ENCODE peak calls at places on chromosomes 3 and 15, in eight cellular contexts. One of them, this sample, is unnamed.
A peak's percentile ranks its signal among the peaks of the same experiment; 100 is the strongest.

GRCh38 chr3:171320721-171321120 is 139.5 kb downstream of the TNIK start:
- DNase-seq in hypothalamus: no peak
- DNase-seq in activated CD4-positive, alpha-beta T cell treated with anti-CD3 and anti-CD28 coated beads, Interleukin-2, amount 10 ng/mL, durations not matched to agents 24 days and 14 days: no peak
- DNase-seq in NCI-H2171 treated with DMSO at 0.1 percent for 48 hours: peak; percentile 95
- DNase-seq in HT1080: no peak
- DNase-seq in adrenal gland: no peak
- DNase-seq in heart left ventricle: peak; percentile 65
- DNase-seq in NAMALWA: no peak
- DNase-seq in this sample: no peak

GRCh38 chr3:179076243-179077027 is 4.8 kb upstream of the ZMAT3 start:
- DNase-seq in hypothalamus: no peak
- DNase-seq in activated CD4-positive, alpha-beta T cell treated with anti-CD3 and anti-CD28 coated beads, Interleukin-2, amount 10 ng/mL, durations not matched to agents 24 days and 14 days: no peak
- DNase-seq in NCI-H2171 treated with DMSO at 0.1 percent for 48 hours: no peak
- DNase-seq in HT1080: no peak
- DNase-seq in adrenal gland: no peak
- DNase-seq in heart left ventricle: no peak
- DNase-seq in NAMALWA: no peak
- DNase-seq in this sample: no peak

GRCh38 chr15:36449084-36449661 is 130.3 kb upstream of the CDIN1 start:
- DNase-seq in hypothalamus: no peak
- DNase-seq in activated CD4-positive, alpha-beta T cell treated with anti-CD3 and anti-CD28 coated beads, Interleukin-2, amount 10 ng/mL, durations not matched to agents 24 days and 14 days: no peak
- DNase-seq in NCI-H2171 treated with DMSO at 0.1 percent for 48 hours: no peak
- DNase-seq in HT1080: no peak
- DNase-seq in adrenal gland: no peak
- DNase-seq in heart left ventricle: no peak
- DNase-seq in NAMALWA: no peak
- DNase-seq in this sample: no peak

GRCh38 chr15:31974855-31975421 is 55.4 kb upstream of the CHRNA7 start:
- DNase-seq in hypothalamus: no peak
- DNase-seq in activated CD4-positive, alpha-beta T cell treated with anti-CD3 and anti-CD28 coated beads, Interleukin-2, amount 10 ng/mL, durations not matched to agents 24 days and 14 days: peak; percentile 77
- DNase-seq in NCI-H2171 treated with DMSO at 0.1 percent for 48 hours: peak; percentile 87
- DNase-seq in HT1080: peak; percentile 8
- DNase-seq in adrenal gland: peak; percentile 24
- DNase-seq in heart left ventricle: no peak
- DNase-seq in NAMALWA: peak; percentile 73
- DNase-seq in this sample: no peak

GRCh38 chr3:51982838-51983577 is at the start of gene ACY1:
- DNase-seq in hypothalamus: no peak
- DNase-seq in activated CD4-positive, alpha-beta T cell treated with anti-CD3 and anti-CD28 coated beads, Interleukin-2, amount 10 ng/mL, durations not matched to agents 24 days and 14 days: peak; percentile 95
- DNase-seq in NCI-H2171 treated with DMSO at 0.1 percent for 48 hours: peak; percentile 26
- DNase-seq in HT1080: peak; percentile 90
- DNase-seq in adrenal gland: peak; percentile 87
- DNase-seq in heart left ventricle: peak; percentile 91
- DNase-seq in NAMALWA: peak; percentile 74
- DNase-seq in this sample: peak; percentile 65

GRCh38 chr3:176740891-176741290 is 456.4 kb downstream of the TBL1XR1 start:
- DNase-seq in hypothalamus: no peak
- DNase-seq in activated CD4-positive, alpha-beta T cell treated with anti-CD3 and anti-CD28 coated beads, Interleukin-2, amount 10 ng/mL, durations not matched to agents 24 days and 14 days: no peak
- DNase-seq in NCI-H2171 treated with DMSO at 0.1 percent for 48 hours: no peak
- DNase-seq in HT1080: no peak
- DNase-seq in adrenal gland: no peak
- DNase-seq in heart left ventricle: no peak
- DNase-seq in NAMALWA: no peak
- DNase-seq in this sample: no peak

GRCh38 chr3:101292027-101292426 is 28.3 kb downstream of the IMPG2 start:
- DNase-seq in hypothalamus: no peak
- DNase-seq in activated CD4-positive, alpha-beta T cell treated with anti-CD3 and anti-CD28 coated beads, Interleukin-2, amount 10 ng/mL, durations not matched to agents 24 days and 14 days: no peak
- DNase-seq in NCI-H2171 treated with DMSO at 0.1 percent for 48 hours: no peak
- DNase-seq in HT1080: no peak
- DNase-seq in adrenal gland: no peak
- DNase-seq in heart left ventricle: no peak
- DNase-seq in NAMALWA: no peak
- DNase-seq in this sample: no peak

GRCh38 chr15:34993413-34993812 is 5.3 kb upstream of the ZNF770 start:
- DNase-seq in hypothalamus: no peak
- DNase-seq in activated CD4-positive, alpha-beta T cell treated with anti-CD3 and anti-CD28 coated beads, Interleukin-2, amount 10 ng/mL, durations not matched to agents 24 days and 14 days: peak; percentile 61
- DNase-seq in NCI-H2171 treated with DMSO at 0.1 percent for 48 hours: no peak
- DNase-seq in HT1080: no peak
- DNase-seq in adrenal gland: no peak
- DNase-seq in heart left ventricle: no peak
- DNase-seq in NAMALWA: no peak
- DNase-seq in this sample: no peak

GRCh38 chr15:90013503-90013937 is 12.4 kb downstream of the ZNF710 start:
- DNase-seq in hypothalamus: no peak
- DNase-seq in activated CD4-positive, alpha-beta T cell treated with anti-CD3 and anti-CD28 coated beads, Interleukin-2, amount 10 ng/mL, durations not matched to agents 24 days and 14 days: peak; percentile 85
- DNase-seq in NCI-H2171 treated with DMSO at 0.1 percent for 48 hours: no peak
- DNase-seq in HT1080: no peak
- DNase-seq in adrenal gland: no peak
- DNase-seq in heart left ventricle: no peak
- DNase-seq in NAMALWA: no peak
- DNase-seq in this sample: no peak

GRCh38 chr3:61061092-61061723 is 190.0 kb downstream of the FHIT start:
- DNase-seq in hypothalamus: no peak
- DNase-seq in activated CD4-positive, alpha-beta T cell treated with anti-CD3 and anti-CD28 coated beads, Interleukin-2, amount 10 ng/mL, durations not matched to agents 24 days and 14 days: no peak
- DNase-seq in NCI-H2171 treated with DMSO at 0.1 percent for 48 hours: no peak
- DNase-seq in HT1080: no peak
- DNase-seq in adrenal gland: no peak
- DNase-seq in heart left ventricle: no peak
- DNase-seq in NAMALWA: no peak
- DNase-seq in this sample: no peak

GRCh38 chr3:105459566-105460290 is 93.0 kb downstream of the ALCAM start:
- DNase-seq in hypothalamus: no peak
- DNase-seq in activated CD4-positive, alpha-beta T cell treated with anti-CD3 and anti-CD28 coated beads, Interleukin-2, amount 10 ng/mL, durations not matched to agents 24 days and 14 days: no peak
- DNase-seq in NCI-H2171 treated with DMSO at 0.1 percent for 48 hours: no peak
- DNase-seq in HT1080: no peak
- DNase-seq in adrenal gland: no peak
- DNase-seq in heart left ventricle: no peak
- DNase-seq in NAMALWA: no peak
- DNase-seq in this sample: peak; percentile 21

GRCh38 chr3:172513488-172513887 is 9.7 kb downstream of the TNFSF10 start:
- DNase-seq in hypothalamus: no peak
- DNase-seq in activated CD4-positive, alpha-beta T cell treated with anti-CD3 and anti-CD28 coated beads, Interleukin-2, amount 10 ng/mL, durations not matched to agents 24 days and 14 days: no peak
- DNase-seq in NCI-H2171 treated with DMSO at 0.1 percent for 48 hours: no peak
- DNase-seq in HT1080: no peak
- DNase-seq in adrenal gland: no peak
- DNase-seq in heart left ventricle: no peak
- DNase-seq in NAMALWA: no peak
- DNase-seq in this sample: no peak

GRCh38 chr3:16132926-16133325 is 41.6 kb upstream of the GALNT15 start:
- DNase-seq in hypothalamus: no peak
- DNase-seq in activated CD4-positive, alpha-beta T cell treated with anti-CD3 and anti-CD28 coated beads, Interleukin-2, amount 10 ng/mL, durations not matched to agents 24 days and 14 days: no peak
- DNase-seq in NCI-H2171 treated with DMSO at 0.1 percent for 48 hours: peak; percentile 91
- DNase-seq in HT1080: no peak
- DNase-seq in adrenal gland: no peak
- DNase-seq in heart left ventricle: peak; percentile 50
- DNase-seq in NAMALWA: no peak
- DNase-seq in this sample: no peak

GRCh38 chr15:80059786-80060489 is 462 bp downstream of the ZFAND6 start:
- DNase-seq in hypothalamus: no peak
- DNase-seq in activated CD4-positive, alpha-beta T cell treated with anti-CD3 and anti-CD28 coated beads, Interleukin-2, amount 10 ng/mL, durations not matched to agents 24 days and 14 days: no peak
- DNase-seq in NCI-H2171 treated with DMSO at 0.1 percent for 48 hours: peak; percentile 60
- DNase-seq in HT1080: peak; percentile 54
- DNase-seq in adrenal gland: no peak
- DNase-seq in heart left ventricle: peak; percentile 82
- DNase-seq in NAMALWA: peak; percentile 79
- DNase-seq in this sample: no peak

GRCh38 chr15:100732359-100733055 is 130.1 kb downstream of the ASB7 start:
- DNase-seq in hypothalamus: no peak
- DNase-seq in activated CD4-positive, alpha-beta T cell treated with anti-CD3 and anti-CD28 coated beads, Interleukin-2, amount 10 ng/mL, durations not matched to agents 24 days and 14 days: peak; percentile 41
- DNase-seq in NCI-H2171 treated with DMSO at 0.1 percent for 48 hours: no peak
- DNase-seq in HT1080: no peak
- DNase-seq in adrenal gland: no peak
- DNase-seq in heart left ventricle: no peak
- DNase-seq in NAMALWA: no peak
- DNase-seq in this sample: no peak

GRCh38 chr3:136135039-136135802 is 60.9 kb downstream of the MSL2 start:
- DNase-seq in hypothalamus: no peak
- DNase-seq in activated CD4-positive, alpha-beta T cell treated with anti-CD3 and anti-CD28 coated beads, Interleukin-2, amount 10 ng/mL, durations not matched to agents 24 days and 14 days: no peak
- DNase-seq in NCI-H2171 treated with DMSO at 0.1 percent for 48 hours: peak; percentile 56
- DNase-seq in HT1080: no peak
- DNase-seq in adrenal gland: no peak
- DNase-seq in heart left ventricle: no peak
- DNase-seq in NAMALWA: peak; percentile 50
- DNase-seq in this sample: no peak

GRCh38 chr3:49966233-49966942 is 26.4 kb downstream of the RBM6 start:
- DNase-seq in hypothalamus: no peak
- DNase-seq in activated CD4-positive, alpha-beta T cell treated with anti-CD3 and anti-CD28 coated beads, Interleukin-2, amount 10 ng/mL, durations not matched to agents 24 days and 14 days: no peak
- DNase-seq in NCI-H2171 treated with DMSO at 0.1 percent for 48 hours: no peak
- DNase-seq in HT1080: no peak
- DNase-seq in adrenal gland: peak; percentile 9
- DNase-seq in heart left ventricle: no peak
- DNase-seq in NAMALWA: no peak
- DNase-seq in this sample: no peak

GRCh38 chr15:45307230-45307924 is 55.3 kb downstream of the SLC28A2 start:
- DNase-seq in hypothalamus: no peak
- DNase-seq in activated CD4-positive, alpha-beta T cell treated with anti-CD3 and anti-CD28 coated beads, Interleukin-2, amount 10 ng/mL, durations not matched to agents 24 days and 14 days: no peak
- DNase-seq in NCI-H2171 treated with DMSO at 0.1 percent for 48 hours: peak; percentile 39
- DNase-seq in HT1080: peak; percentile 58
- DNase-seq in adrenal gland: no peak
- DNase-seq in heart left ventricle: no peak
- DNase-seq in NAMALWA: peak; percentile 46
- DNase-seq in this sample: no peak

GRCh38 chr3:69137006-69137405 is 14.6 kb upstream of the LMOD3 start:
- DNase-seq in hypothalamus: no peak
- DNase-seq in activated CD4-positive, alpha-beta T cell treated with anti-CD3 and anti-CD28 coated beads, Interleukin-2, amount 10 ng/mL, durations not matched to agents 24 days and 14 days: no peak
- DNase-seq in NCI-H2171 treated with DMSO at 0.1 percent for 48 hours: no peak
- DNase-seq in HT1080: no peak
- DNase-seq in adrenal gland: no peak
- DNase-seq in heart left ventricle: no peak
- DNase-seq in NAMALWA: no peak
- DNase-seq in this sample: no peak

GRCh38 chr3:184716652-184717607 is 5.1 kb upstream of the MAGEF1 start:
- DNase-seq in hypothalamus: peak; percentile 16
- DNase-seq in activated CD4-positive, alpha-beta T cell treated with anti-CD3 and anti-CD28 coated beads, Interleukin-2, amount 10 ng/mL, durations not matched to agents 24 days and 14 days: no peak
- DNase-seq in NCI-H2171 treated with DMSO at 0.1 percent for 48 hours: peak; percentile 55
- DNase-seq in HT1080: peak; percentile 55
- DNase-seq in adrenal gland: peak; percentile 13
- DNase-seq in heart left ventricle: no peak
- DNase-seq in NAMALWA: no peak
- DNase-seq in this sample: peak; percentile 29

GRCh38 chr3:188947983-188948657 is 223.7 kb upstream of the TPRG1 start:
- DNase-seq in hypothalamus: peak; percentile 65
- DNase-seq in activated CD4-positive, alpha-beta T cell treated with anti-CD3 and anti-CD28 coated beads, Interleukin-2, amount 10 ng/mL, durations not matched to agents 24 days and 14 days: no peak
- DNase-seq in NCI-H2171 treated with DMSO at 0.1 percent for 48 hours: peak; percentile 96
- DNase-seq in HT1080: no peak
- DNase-seq in adrenal gland: peak; percentile 97
- DNase-seq in heart left ventricle: peak; percentile 95
- DNase-seq in NAMALWA: no peak
- DNase-seq in this sample: peak; percentile 90

GRCh38 chr3:45842851-45843625 is 1.1 kb upstream of the LZTFL1 start:
- DNase-seq in hypothalamus: no peak
- DNase-seq in activated CD4-positive, alpha-beta T cell treated with anti-CD3 and anti-CD28 coated beads, Interleukin-2, amount 10 ng/mL, durations not matched to agents 24 days and 14 days: no peak
- DNase-seq in NCI-H2171 treated with DMSO at 0.1 percent for 48 hours: no peak
- DNase-seq in HT1080: no peak
- DNase-seq in adrenal gland: no peak
- DNase-seq in heart left ventricle: no peak
- DNase-seq in NAMALWA: no peak
- DNase-seq in this sample: no peak

GRCh38 chr3:115518100-115518852 is 105.0 kb upstream of the GAP43 start:
- DNase-seq in hypothalamus: no peak
- DNase-seq in activated CD4-positive, alpha-beta T cell treated with anti-CD3 and anti-CD28 coated beads, Interleukin-2, amount 10 ng/mL, durations not matched to agents 24 days and 14 days: no peak
- DNase-seq in NCI-H2171 treated with DMSO at 0.1 percent for 48 hours: peak; percentile 54
- DNase-seq in HT1080: peak; percentile 92
- DNase-seq in adrenal gland: peak; percentile 33
- DNase-seq in heart left ventricle: peak; percentile 81
- DNase-seq in NAMALWA: no peak
- DNase-seq in this sample: no peak

GRCh38 chr3:194893121-194893979 is 207.7 kb downstream of the FAM43A start:
- DNase-seq in hypothalamus: no peak
- DNase-seq in activated CD4-positive, alpha-beta T cell treated with anti-CD3 and anti-CD28 coated beads, Interleukin-2, amount 10 ng/mL, durations not matched to agents 24 days and 14 days: no peak
- DNase-seq in NCI-H2171 treated with DMSO at 0.1 percent for 48 hours: no peak
- DNase-seq in HT1080: no peak
- DNase-seq in adrenal gland: no peak
- DNase-seq in heart left ventricle: no peak
- DNase-seq in NAMALWA: no peak
- DNase-seq in this sample: no peak

GRCh38 chr3:132593950-132594328 is 3.1 kb upstream of the ACKR4 start:
- DNase-seq in hypothalamus: no peak
- DNase-seq in activated CD4-positive, alpha-beta T cell treated with anti-CD3 and anti-CD28 coated beads, Interleukin-2, amount 10 ng/mL, durations not matched to agents 24 days and 14 days: no peak
- DNase-seq in NCI-H2171 treated with DMSO at 0.1 percent for 48 hours: no peak
- DNase-seq in HT1080: peak; percentile 89
- DNase-seq in adrenal gland: no peak
- DNase-seq in heart left ventricle: no peak
- DNase-seq in NAMALWA: no peak
- DNase-seq in this sample: no peak

GRCh38 chr15:90956551-90957104 is 1.9 kb downstream of the RCCD1 start:
- DNase-seq in hypothalamus: no peak
- DNase-seq in activated CD4-positive, alpha-beta T cell treated with anti-CD3 and anti-CD28 coated beads, Interleukin-2, amount 10 ng/mL, durations not matched to agents 24 days and 14 days: peak; percentile 88
- DNase-seq in NCI-H2171 treated with DMSO at 0.1 percent for 48 hours: peak; percentile 53
- DNase-seq in HT1080: no peak
- DNase-seq in adrenal gland: peak; percentile 81
- DNase-seq in heart left ventricle: peak; percentile 70
- DNase-seq in NAMALWA: peak; percentile 72
- DNase-seq in this sample: peak; percentile 64

GRCh38 chr3:140376136-140376889 is 301.6 kb upstream of the TRIM42 start:
- DNase-seq in hypothalamus: no peak
- DNase-seq in activated CD4-positive, alpha-beta T cell treated with anti-CD3 and anti-CD28 coated beads, Interleukin-2, amount 10 ng/mL, durations not matched to agents 24 days and 14 days: no peak
- DNase-seq in NCI-H2171 treated with DMSO at 0.1 percent for 48 hours: no peak
- DNase-seq in HT1080: no peak
- DNase-seq in adrenal gland: no peak
- DNase-seq in heart left ventricle: no peak
- DNase-seq in NAMALWA: no peak
- DNase-seq in this sample: no peak

GRCh38 chr3:127177226-127177625 is 15.7 kb upstream of the PRR23E start:
- DNase-seq in hypothalamus: no peak
- DNase-seq in activated CD4-positive, alpha-beta T cell treated with anti-CD3 and anti-CD28 coated beads, Interleukin-2, amount 10 ng/mL, durations not matched to agents 24 days and 14 days: no peak
- DNase-seq in NCI-H2171 treated with DMSO at 0.1 percent for 48 hours: no peak
- DNase-seq in HT1080: peak; percentile 26
- DNase-seq in adrenal gland: no peak
- DNase-seq in heart left ventricle: no peak
- DNase-seq in NAMALWA: no peak
- DNase-seq in this sample: no peak

GRCh38 chr15:49424954-49425353 is 1.9 kb downstream of the FGF7 start:
- DNase-seq in hypothalamus: no peak
- DNase-seq in activated CD4-positive, alpha-beta T cell treated with anti-CD3 and anti-CD28 coated beads, Interleukin-2, amount 10 ng/mL, durations not matched to agents 24 days and 14 days: no peak
- DNase-seq in NCI-H2171 treated with DMSO at 0.1 percent for 48 hours: no peak
- DNase-seq in HT1080: no peak
- DNase-seq in adrenal gland: no peak
- DNase-seq in heart left ventricle: no peak
- DNase-seq in NAMALWA: no peak
- DNase-seq in this sample: no peak

GRCh38 chr3:40723078-40723660 is 198.4 kb downstream of the ZNF621 start:
- DNase-seq in hypothalamus: no peak
- DNase-seq in activated CD4-positive, alpha-beta T cell treated with anti-CD3 and anti-CD28 coated beads, Interleukin-2, amount 10 ng/mL, durations not matched to agents 24 days and 14 days: peak; percentile 9
- DNase-seq in NCI-H2171 treated with DMSO at 0.1 percent for 48 hours: no peak
- DNase-seq in HT1080: no peak
- DNase-seq in adrenal gland: no peak
- DNase-seq in heart left ventricle: no peak
- DNase-seq in NAMALWA: no peak
- DNase-seq in this sample: no peak

GRCh38 chr15:25545017-25545416 is 106.2 kb upstream of the UBE3A start:
- DNase-seq in hypothalamus: no peak
- DNase-seq in activated CD4-positive, alpha-beta T cell treated with anti-CD3 and anti-CD28 coated beads, Interleukin-2, amount 10 ng/mL, durations not matched to agents 24 days and 14 days: no peak
- DNase-seq in NCI-H2171 treated with DMSO at 0.1 percent for 48 hours: no peak
- DNase-seq in HT1080: peak; percentile 82
- DNase-seq in adrenal gland: no peak
- DNase-seq in heart left ventricle: no peak
- DNase-seq in NAMALWA: no peak
- DNase-seq in this sample: no peak

GRCh38 chr3:39383190-39383912 is at the start of gene SLC25A38:
- DNase-seq in hypothalamus: no peak
- DNase-seq in activated CD4-positive, alpha-beta T cell treated with anti-CD3 and anti-CD28 coated beads, Interleukin-2, amount 10 ng/mL, durations not matched to agents 24 days and 14 days: peak; percentile 94
- DNase-seq in NCI-H2171 treated with DMSO at 0.1 percent for 48 hours: no peak
- DNase-seq in HT1080: peak; percentile 86
- DNase-seq in adrenal gland: peak; percentile 75
- DNase-seq in heart left ventricle: peak; percentile 69
- DNase-seq in NAMALWA: peak; percentile 92
- DNase-seq in this sample: no peak

GRCh38 chr15:91706366-91707032 is 147.0 kb upstream of the SLCO3A1 start:
- DNase-seq in hypothalamus: no peak
- DNase-seq in activated CD4-positive, alpha-beta T cell treated with anti-CD3 and anti-CD28 coated beads, Interleukin-2, amount 10 ng/mL, durations not matched to agents 24 days and 14 days: peak; percentile 97
- DNase-seq in NCI-H2171 treated with DMSO at 0.1 percent for 48 hours: peak; percentile 71
- DNase-seq in HT1080: peak; percentile 58
- DNase-seq in adrenal gland: peak; percentile 80
- DNase-seq in heart left ventricle: peak; percentile 75
- DNase-seq in NAMALWA: peak; percentile 85
- DNase-seq in this sample: peak; percentile 71

GRCh38 chr3:159418571-159419526 is 569.8 kb upstream of the IL12A start:
- DNase-seq in hypothalamus: no peak
- DNase-seq in activated CD4-positive, alpha-beta T cell treated with anti-CD3 and anti-CD28 coated beads, Interleukin-2, amount 10 ng/mL, durations not matched to agents 24 days and 14 days: no peak
- DNase-seq in NCI-H2171 treated with DMSO at 0.1 percent for 48 hours: no peak
- DNase-seq in HT1080: peak; percentile 66
- DNase-seq in adrenal gland: no peak
- DNase-seq in heart left ventricle: no peak
- DNase-seq in NAMALWA: no peak
- DNase-seq in this sample: no peak

This sample was measured in caudate nucleus.